ENCODE peak calls at places on chromosomes 5 and 9, in eight cellular contexts. V is BE2C, U is left ventricle myocardium superior, K is ELR, S is SW 1271, P is progenitor cell of endocrine pancreas, C is GM20000, J is AML-193. E is an unnamed sample.

GRCh38 chr5:181044093-181044599 is 4.1 kb downstream of the BTNL9 start:
- DNase-seq in V (no peak), U (no peak), K (no peak), S (no peak), P (no peak), C (no peak), J (no peak), E (no peak)

GRCh38 chr9:36316629-36317317 is 58.5 kb upstream of the GNE start:
- DNase-seq in V (no peak), U (no peak), K (no peak), S (no peak), P (no peak), C (no peak), J (no peak), E (no peak)

GRCh38 chr5:159448-160172 is 31.7 kb upstream of the LRRC14B start:
- DNase-seq in V (peak), U (no peak), K (peak), S (no peak), P (no peak), C (no peak), J (no peak), E (no peak)

GRCh38 chr9:134544388-134545212 is 97.0 kb upstream of the COL5A1 start:
- DNase-seq in V (no peak), U (peak), K (peak), S (no peak), P (no peak), C (no peak), J (no peak), E (no peak)

GRCh38 chr5:445591-445990 is 2.6 kb downstream of the EXOC3 start:
- DNase-seq in V (no peak), U (no peak), K (no peak), S (no peak), P (no peak), C (no peak), J (no peak), E (no peak)

GRCh38 chr5:82939326-82939725 is 137.9 kb downstream of the TMEM167A start:
- DNase-seq in V (no peak), U (no peak), K (no peak), S (no peak), P (no peak), C (no peak), J (no peak), E (no peak)

GRCh38 chr9:108761530-108762347 is 94.0 kb downstream of the ACTL7B start:
- DNase-seq in V (peak), U (peak), K (peak), S (no peak), P (peak), C (peak), J (peak), E (peak)

GRCh38 chr9:5843450-5844249 is 10.7 kb upstream of the ERMP1 start:
- DNase-seq in V (no peak), U (no peak), K (peak), S (no peak), P (no peak), C (no peak), J (no peak), E (no peak)

GRCh38 chr9:2967779-2968178 is 123.9 kb upstream of the PUM3 start:
- DNase-seq in V (no peak), U (no peak), K (peak), S (no peak), P (no peak), C (no peak), J (no peak), E (no peak)

GRCh38 chr9:126395439-126396212 is 69.0 kb downstream of the MVB12B start:
- DNase-seq in V (no peak), U (no peak), K (peak), S (no peak), P (no peak), C (no peak), J (no peak), E (no peak)

GRCh38 chr5:138542120-138542955 is 698 bp downstream of the ETF1 start:
- DNase-seq in V (peak), U (no peak), K (peak), S (no peak), P (no peak), C (no peak), J (no peak), E (no peak)

GRCh38 chr5:59008816-59009473 is 426.1 kb downstream of the RAB3C start:
- DNase-seq in V (no peak), U (no peak), K (no peak), S (no peak), P (no peak), C (no peak), J (no peak), E (no peak)

GRCh38 chr9:134055981-134056461 is 11.8 kb downstream of the BRD3 start:
- DNase-seq in V (peak), U (peak), K (peak), S (no peak), P (no peak), C (no peak), J (no peak), E (no peak)

GRCh38 chr5:41787257-41787656 is 83.0 kb downstream of the OXCT1 start:
- DNase-seq in V (no peak), U (no peak), K (no peak), S (no peak), P (no peak), C (no peak), J (no peak), E (no peak)

GRCh38 chr9:137366891-137367381 is 56.0 kb downstream of the EXD3 start:
- DNase-seq in V (no peak), U (no peak), K (no peak), S (no peak), P (no peak), C (no peak), J (no peak), E (no peak)

GRCh38 chr9:131076347-131077195 is 19.8 kb upstream of the AIF1L start:
- DNase-seq in V (no peak), U (no peak), K (no peak), S (no peak), P (no peak), C (no peak), J (no peak), E (no peak)

GRCh38 chr9:126992427-126992826 is 77.8 kb downstream of the RALGPS1 start:
- DNase-seq in V (no peak), U (no peak), K (no peak), S (no peak), P (no peak), C (no peak), J (no peak), E (no peak)

GRCh38 chr5:72244862-72245371 is 75.1 kb downstream of the MRPS27 start:
- DNase-seq in V (peak), U (no peak), K (peak), S (no peak), P (no peak), C (peak), J (peak), E (peak)

GRCh38 chr9:75023846-75024245 is 4.2 kb downstream of the CARNMT1 start:
- DNase-seq in V (no peak), U (no peak), K (no peak), S (no peak), P (no peak), C (no peak), J (no peak), E (no peak)

GRCh38 chr9:105890046-105890822 is 195.9 kb downstream of the TMEM38B start:
- DNase-seq in V (no peak), U (no peak), K (no peak), S (no peak), P (no peak), C (no peak), J (peak), E (peak)

GRCh38 chr5:64869419-64869818 is 100.7 kb downstream of the CWC27 start:
- DNase-seq in V (no peak), U (no peak), K (peak), S (no peak), P (no peak), C (no peak), J (no peak), E (no peak)

GRCh38 chr9:7150153-7150890 is 392.5 kb downstream of the KDM4C start:
- DNase-seq in V (no peak), U (no peak), K (no peak), S (no peak), P (no peak), C (no peak), J (peak), E (peak)

GRCh38 chr5:31809037-31809910 is 170.3 kb downstream of the PDZD2 start:
- DNase-seq in V (peak), U (peak), K (peak), S (peak), P (peak), C (peak), J (no peak), E (peak)

GRCh38 chr9:133876836-133877235 is 115.3 kb downstream of the VAV2 start:
- DNase-seq in V (no peak), U (no peak), K (no peak), S (no peak), P (no peak), C (no peak), J (peak), E (no peak)

E was measured in Kasumi-1.